ENCODE peak calls at places on chromosomes 1 and 21, in nine cellular contexts. R, Q, T, B, H, M, X, L and J are unnamed samples. For H3K4me1, the result is how much of the 10 kb centered on the place peaks cover.

GRCh38 chr21:31714741-31715365 is 17.1 kb downstream of the SCAF4 start:
- DNase-seq in H (no peak), X (no peak), R (no peak), M (no peak), B (no peak), L (no peak), Q (no peak), T (no peak), J (no peak)

GRCh38 chr1:153611024-153611352 is 1.9 kb downstream of the S100A16 start:
- DNase-seq in T (no peak), B (no peak), L (no peak), H (no peak), X (no peak), Q (no peak), R (no peak), M (no peak), J (no peak)

GRCh38 chr21:42513151-42513984 is at the start of gene SLC37A1:
- DNase-seq in T (peak), M (peak), X (no peak), L (peak), H (no peak), R (no peak), Q (no peak), B (no peak), J (no peak)

GRCh38 chr1:68706639-68707317 is 209.9 kb upstream of the DEPDC1 start:
- DNase-seq in R (no peak), M (no peak), X (no peak), L (no peak), H (no peak), Q (no peak), B (no peak), T (no peak), J (no peak)

GRCh38 chr21:25025596-25025995 is 581.7 kb downstream of the MRPL39 start:
- DNase-seq in R (no peak), X (no peak), B (no peak), M (no peak), H (no peak), L (no peak), Q (no peak), T (no peak), J (no peak)

GRCh38 chr1:192749349-192749748 is 59.5 kb upstream of the RGS2 start:
- DNase-seq in L (no peak), R (no peak), H (no peak), B (no peak), Q (no peak), T (no peak), X (no peak), M (no peak), J (no peak)

GRCh38 chr1:89484097-89485038 is 40.3 kb upstream of the LRRC8B start:
- DNase-seq in Q (no peak), L (no peak), T (no peak), H (no peak), M (no peak), X (no peak), R (peak), B (no peak), J (no peak)

GRCh38 chr1:109134423-109134822 is 20.5 kb downstream of the ELAPOR1 start:
- DNase-seq in H (no peak), L (no peak), B (peak), M (no peak), R (no peak), X (no peak), T (no peak), Q (no peak), J (no peak)

GRCh38 chr1:231934797-231935196 is 308.2 kb downstream of the DISC1 start:
- DNase-seq in X (no peak), B (peak), M (no peak), T (no peak), H (no peak), L (no peak), Q (no peak), R (peak), J (no peak)

GRCh38 chr1:40712405-40712944 is 21.0 kb downstream of the NFYC start:
- DNase-seq in R (no peak), B (no peak), M (no peak), H (no peak), X (no peak), Q (no peak), L (no peak), T (no peak), J (no peak)

GRCh38 chr1:162029205-162029604 is 5.5 kb upstream of the OLFML2B start:
- DNase-seq in T (no peak), L (no peak), M (no peak), X (no peak), R (no peak), B (peak), Q (no peak), H (no peak), J (no peak)

GRCh38 chr1:169779970-169780369 is 14.7 kb downstream of the METTL18 start:
- DNase-seq in H (no peak), Q (no peak), T (no peak), L (no peak), B (no peak), X (no peak), R (no peak), M (no peak), J (no peak)

GRCh38 chr21:34061983-34062382 is 11.4 kb upstream of the MRPS6 start:
- DNase-seq in Q (no peak), X (no peak), R (peak), H (no peak), T (no peak), M (no peak), B (peak), L (no peak), J (no peak)

GRCh38 chr21:14737922-14738321 is 191.8 kb upstream of the SAMSN1 start:
- DNase-seq in M (peak), T (no peak), H (peak), R (peak), L (no peak), Q (peak), B (peak), X (peak), J (no peak)

GRCh38 chr1:40668769-40669525 is 3.5 kb upstream of the RIMS3 start:
- DNase-seq in T (peak), M (peak), X (peak), H (peak), Q (peak), R (peak), B (peak), L (peak), J (peak)

GRCh38 chr1:58576727-58577675 is at the start of gene TACSTD2:
- DNase-seq in T (peak), H (no peak), L (peak), Q (peak), B (no peak), M (no peak), X (no peak), R (no peak), J (peak)

GRCh38 chr1:30294508-30294907 is 428.9 kb downstream of the MATN1 start:
- DNase-seq in T (no peak), X (peak), B (no peak), M (no peak), R (no peak), L (no peak), H (no peak), Q (no peak), J (no peak)

GRCh38 chr1:206503591-206504362 is 3.6 kb upstream of the RASSF5 start:
- DNase-seq in H (no peak), L (peak), B (no peak), M (no peak), R (peak), T (no peak), Q (peak), X (peak), J (peak)

GRCh38 chr1:101244842-101245574 is 8.2 kb downstream of the S1PR1 start:
- DNase-seq in T (no peak), R (no peak), B (no peak), L (no peak), M (no peak), Q (no peak), H (no peak), X (no peak), J (no peak)

GRCh38 chr21:34073749-34074282 is 438 bp downstream of the MRPS6 start:
- DNase-seq in R (peak), H (no peak), Q (no peak), T (peak), M (peak), B (peak), L (peak), X (peak), J (peak)

GRCh38 chr1:53681647-53682368 is 57.2 kb downstream of the GLIS1 start:
- DNase-seq in H (peak), B (peak), R (peak), L (no peak), Q (peak), M (peak), T (peak), X (peak), J (no peak)

GRCh38 chr1:25020173-25020840 is 90.2 kb upstream of the RUNX3 start:
- DNase-seq in B (no peak), Q (no peak), X (no peak), R (no peak), L (no peak), T (no peak), H (no peak), M (no peak), J (no peak)

GRCh38 chr1:9061252-9061948 is 8.0 kb downstream of the SLC2A5 start:
- DNase-seq in R (no peak), M (no peak), Q (no peak), X (peak), B (no peak), T (no peak), L (peak), H (no peak), J (no peak)

GRCh38 chr1:59486595-59486994 is 189.7 kb downstream of the FGGY start:
- DNase-seq in Q (no peak), R (no peak), T (no peak), X (no peak), B (no peak), H (no peak), M (no peak), L (no peak), J (no peak)

GRCh38 chr1:173871091-173871490 is 2.9 kb downstream of the ZBTB37 start:
- DNase-seq in L (no peak), R (no peak), Q (no peak), X (no peak), B (no peak), H (no peak), T (no peak), M (no peak), J (no peak)

GRCh38 chr21:36385909-36386642 is 884 bp downstream of the CHAF1B start:
- DNase-seq in B (no peak), M (no peak), T (no peak), H (no peak), X (no peak), L (no peak), Q (no peak), R (no peak), J (no peak)

GRCh38 chr1:46532498-46533178 is 18.8 kb downstream of the KNCN start:
- DNase-seq in R (peak), L (peak), Q (peak), X (peak), B (peak), M (peak), H (peak), T (peak), J (peak)

GRCh38 chr21:27171704-27172103 is 204.8 kb upstream of the ADAMTS5 start:
- DNase-seq in H (no peak), Q (no peak), T (no peak), R (no peak), L (no peak), X (no peak), B (no peak), M (no peak), J (no peak)

GRCh38 chr21:43689556-43690337 is 29.2 kb upstream of the PDXK start:
- DNase-seq in H (no peak), X (no peak), B (no peak), Q (no peak), R (no peak), L (no peak), T (no peak), M (no peak), J (peak)

GRCh38 chr21:43692949-43693348 is 26.0 kb upstream of the PDXK start:
- DNase-seq in M (no peak), X (no peak), R (no peak), B (no peak), H (no peak), L (peak), Q (no peak), T (no peak), J (peak)

GRCh38 chr21:43691086-43691795 is 27.7 kb upstream of the PDXK start:
- DNase-seq in X (no peak), B (no peak), R (no peak), L (peak), M (no peak), T (no peak), Q (no peak), H (no peak), J (no peak)

GRCh38 chr21:43690346-43690745 is 28.6 kb upstream of the PDXK start:
- DNase-seq in B (no peak), T (no peak), L (peak), R (no peak), M (no peak), Q (no peak), H (no peak), X (no peak), J (no peak)

GRCh38 chr21:43691801-43692200 is 27.1 kb upstream of the PDXK start:
- DNase-seq in R (no peak), L (peak), Q (no peak), H (no peak), X (no peak), M (no peak), T (no peak), B (no peak), J (no peak)
- H3K4me1 ChIP-seq in R (under half), L (under half), Q (under half), H (under half), X (under half), M (under half), T (under half), B (under half), J (under half)

GRCh38 chr1:1782399-1783221 is 4.3 kb upstream of the NADK start:
- DNase-seq in X (peak), T (peak), M (no peak), H (no peak), B (no peak), L (peak), Q (peak), R (no peak), J (peak)
- H3K4me3 ChIP-seq in X (peak), T (peak), M (peak), H (peak), B (no peak), L (peak), Q (peak), R (no peak), J (no peak)

GRCh38 chr1:3317456-3317855 is 137.0 kb upstream of the ARHGEF16 start:
- DNase-seq in R (no peak), M (no peak), B (no peak), T (no peak), X (no peak), Q (no peak), H (no peak), L (no peak), J (no peak)
- H3K4me1 ChIP-seq in R (under half), M (under half), B (under half), T (under half), X (under half), Q (under half), H (under half), L (under half), J (under half)

DNA sequence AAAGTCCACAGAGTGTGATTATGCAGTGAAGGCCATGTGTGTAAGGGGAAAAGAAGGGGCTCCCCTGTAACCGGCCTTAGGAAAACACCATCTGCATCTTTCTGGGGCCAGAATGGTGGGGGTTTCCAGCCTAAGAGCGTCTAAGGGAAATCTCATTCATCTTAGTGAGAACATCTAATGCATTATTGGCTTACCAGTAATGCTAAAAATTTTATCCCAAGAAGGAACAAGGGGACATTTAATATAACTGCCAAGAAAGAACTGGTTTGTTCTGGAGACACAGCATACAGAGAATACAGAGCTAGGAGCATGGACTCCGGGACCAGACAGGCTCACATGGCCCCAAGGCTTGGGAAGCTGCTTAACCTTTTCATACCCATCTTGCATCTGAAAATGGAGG is 58.3 kb upstream of the DSCAM start:
- DNase-seq in M (no peak), X (no peak), H (no peak), L (no peak), T (no peak), B (no peak), R (no peak), Q (no peak), J (no peak)
- H3K4me3 ChIP-seq in M (no peak), X (no peak), H (no peak), L (no peak), T (no peak), B (no peak), R (no peak), Q (no peak), J (no peak)